ENCODE peak calls at places on chromosomes 11 and 22, in four cellular contexts. E is neural progenitor cell, H is HCT116, B is PC-3. T is an unnamed sample.

GRCh38 chr11:720642-721346 is 14.8 kb downstream of the EPS8L2 start:
- DNase-seq in E (peak; percentile 91), H (no peak), B (peak; percentile 41), T (no peak)

GRCh38 chr11:130523609-130524008 is 75.2 kb downstream of the ADAMTS15 start:
- DNase-seq in E (no peak), H (no peak), B (peak; percentile 92), T (peak; percentile 97)

GRCh38 chr22:43263645-43264514 is 76.9 kb upstream of the TTLL12 start:
- DNase-seq in E (no peak), H (peak; percentile 48), B (no peak), T (peak; percentile 70)

GRCh38 chr11:110134120-110134519 is 40.9 kb downstream of the ZC3H12C start:
- DNase-seq in E (peak; percentile 85), H (no peak), B (no peak), T (no peak)

GRCh38 chr22:42376721-42377177 is 55.5 kb downstream of the NFAM1 start:
- DNase-seq in E (peak; percentile 91), H (no peak), B (no peak), T (peak; percentile 75)

GRCh38 chr22:36461665-36462474 is 19.6 kb downstream of the TXN2 start:
- DNase-seq in E (no peak), H (no peak), B (peak; percentile 84), T (peak; percentile 79)

GRCh38 chr11:61868601-61869476 is 22.5 kb downstream of the FADS3 start:
- DNase-seq in E (no peak), H (no peak), B (no peak), T (no peak)

GRCh38 chr11:66717925-66718319 is 11.1 kb downstream of the SPTBN2 start:
- DNase-seq in E (no peak), H (no peak), B (no peak), T (no peak)

GRCh38 chr22:43136255-43136654 is 6.9 kb downstream of the MCAT start:
- DNase-seq in E (peak; percentile 60), H (no peak), B (peak; percentile 14), T (peak; percentile 47)

GRCh38 chr22:39094717-39095389 is 2.2 kb upstream of the APOBEC3H start:
- DNase-seq in E (no peak), H (no peak), B (no peak), T (no peak)

GRCh38 chr11:130585545-130585944 is 137.1 kb downstream of the ADAMTS15 start:
- DNase-seq in E (no peak), H (no peak), B (peak; percentile 75), T (peak; percentile 81)

GRCh38 chr22:19086417-19086816 is 35.8 kb downstream of the DGCR2 start:
- DNase-seq in E (no peak), H (no peak), B (no peak), T (no peak)

GRCh38 chr11:70865356-70865755 is 387.0 kb downstream of the SHANK2 start:
- DNase-seq in E (no peak), H (no peak), B (no peak), T (no peak)

GRCh38 chr22:43479962-43480361 is 68.1 kb downstream of the MPPED1 start:
- DNase-seq in E (no peak), H (no peak), B (no peak), T (no peak)

GRCh38 chr11:84905411-84905810 is 721.7 kb downstream of the DLG2 start:
- DNase-seq in E (no peak), H (no peak), B (peak; percentile 67), T (no peak)

GRCh38 chr11:88555018-88555828 is 217.7 kb upstream of the CTSC start:
- DNase-seq in E (no peak), H (peak; percentile 95), B (peak; percentile 100), T (peak; percentile 99)

GRCh38 chr11:23226331-23226909 is 366.1 kb upstream of the CCDC179 start:
- DNase-seq in E (no peak), H (no peak), B (no peak), T (peak; percentile 53)

GRCh38 chr11:131645237-131645636 is 274.8 kb downstream of the NTM start:
- DNase-seq in E (no peak), H (no peak), B (no peak), T (no peak)

GRCh38 chr22:37195921-37196320 is 7.9 kb upstream of the C1QTNF6 start:
- DNase-seq in E (no peak), H (no peak), B (peak; percentile 11), T (peak; percentile 28)

GRCh38 chr11:6746086-6746618 is 25.6 kb downstream of the OR2AG2 start:
- DNase-seq in E (no peak), H (no peak), B (no peak), T (no peak)

GRCh38 chr11:47946682-47947575 is 33.4 kb upstream of the PTPRJ start:
- DNase-seq in E (no peak), H (peak; percentile 84), B (peak; percentile 98), T (peak; percentile 98)

GRCh38 chr22:43152355-43153071 is 1.2 kb downstream of the TSPO start:
- DNase-seq in E (no peak), H (no peak), B (peak; percentile 68), T (peak; percentile 91)

GRCh38 chr11:17019231-17019630 is 5.0 kb upstream of the PLEKHA7 start:
- DNase-seq in E (no peak), H (no peak), B (no peak), T (no peak)

GRCh38 chr11:83724704-83725114 is 438.5 kb upstream of the CCDC90B start:
- DNase-seq in E (peak; percentile 41), H (no peak), B (peak; percentile 29), T (peak; percentile 50)

GRCh38 chr11:35227551-35228341 is 88.8 kb downstream of the CD44 start:
- DNase-seq in E (no peak), H (no peak), B (peak; percentile 30), T (peak; percentile 64)

GRCh38 chr11:35218956-35219355 is 80.0 kb downstream of the CD44 start:
- DNase-seq in E (no peak), H (no peak), B (no peak), T (peak; percentile 84)

GRCh38 chr11:35223429-35223828 is 84.5 kb downstream of the CD44 start:
- DNase-seq in E (peak; percentile 30), H (no peak), B (no peak), T (peak; percentile 67)
- TF ChIP-seq EZH2phosphoT487 in E (no peak), H (no peak), B (no peak), T (no peak)

GRCh38 chr11:68439355-68440065 is 21.0 kb upstream of the PPP6R3 start:
- DNase-seq in E (peak; percentile 50), H (no peak), B (no peak), T (no peak)

GRCh38 chr11:68437927-68438657 is 22.5 kb upstream of the PPP6R3 start:
- DNase-seq in E (no peak), H (no peak), B (no peak), T (no peak)

GRCh38 chr11:68440254-68440653 is 20.3 kb upstream of the PPP6R3 start:
- DNase-seq in E (no peak), H (no peak), B (no peak), T (no peak)

GRCh38 chr11:68436985-68437926 is 23.3 kb upstream of the PPP6R3 start:
- DNase-seq in E (no peak), H (no peak), B (peak; percentile 80), T (peak; percentile 90)

DNA sequence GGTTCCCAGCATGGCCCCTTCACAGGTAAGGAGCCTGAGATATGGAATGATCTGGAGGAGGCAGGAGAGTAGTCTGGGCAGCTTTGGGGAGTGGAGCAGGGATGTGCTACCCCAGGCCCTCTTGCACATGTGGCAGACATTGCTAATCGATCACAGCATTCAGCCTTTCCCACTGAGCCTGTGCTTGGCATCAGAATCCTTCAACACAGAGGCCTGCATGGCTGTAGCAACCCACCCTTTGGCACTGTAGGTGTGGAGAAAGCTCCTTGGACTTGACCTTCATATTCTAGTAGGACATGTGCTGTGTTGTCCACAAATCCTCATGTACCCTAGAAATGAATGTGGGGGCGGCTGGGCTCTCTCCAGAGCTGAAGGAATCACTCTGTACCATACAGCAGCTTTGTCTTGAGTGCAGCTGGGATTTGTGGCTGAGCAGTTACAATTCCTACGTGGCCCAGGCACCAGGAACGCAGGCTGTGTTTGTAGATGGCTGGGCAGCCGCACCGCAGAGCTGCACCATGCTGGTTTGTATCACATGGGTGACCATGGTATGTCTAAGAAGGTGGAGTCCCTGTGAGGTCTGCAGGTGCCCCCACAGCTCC is 21.8 kb upstream of the PPP6R3 start:
- DNase-seq in E (no peak), H (no peak), B (no peak), T (no peak)
- TF ChIP-seq EZH2 in E (no peak), H (no peak), B (no peak), T (no peak)

GRCh38 chr22:26985217-26985616 is 327.8 kb downstream of the MIAT start:
- DNase-seq in E (no peak), H (no peak), B (no peak), T (no peak)

GRCh38 chr22:26990503-26991189 is 333.3 kb downstream of the MIAT start:
- DNase-seq in E (no peak), H (no peak), B (no peak), T (no peak)

GRCh38 chr22:26983311-26983710 is 325.9 kb downstream of the MIAT start:
- DNase-seq in E (no peak), H (no peak), B (no peak), T (peak; percentile 20)

GRCh38 chr22:26986051-26986881 is 328.9 kb downstream of the MIAT start:
- DNase-seq in E (peak; percentile 44), H (no peak), B (no peak), T (no peak)

GRCh38 chr22:26986884-26987283 is 329.5 kb downstream of the MIAT start:
- DNase-seq in E (peak; percentile 18), H (no peak), B (no peak), T (no peak)
- H3K9ac ChIP-seq in E (no peak overlapping the region), H (no peak overlapping the region), B (no peak overlapping the region), T (no peak overlapping the region)

GRCh38 chr22:27919943-27920755 is 1.1 kb upstream of the PITPNB start:
- DNase-seq in E (peak; percentile 84), H (no peak), B (peak; percentile 9), T (peak; percentile 69)

GRCh38 chr22:27919222-27919942 is at the start of gene PITPNB:
- DNase-seq in E (peak; percentile 100), H (peak; percentile 88), B (peak; percentile 96), T (peak; percentile 99)

GRCh38 chr22:27913162-27913741 is 5.8 kb downstream of the PITPNB start:
- DNase-seq in E (no peak), H (no peak), B (no peak), T (no peak)

DNA sequence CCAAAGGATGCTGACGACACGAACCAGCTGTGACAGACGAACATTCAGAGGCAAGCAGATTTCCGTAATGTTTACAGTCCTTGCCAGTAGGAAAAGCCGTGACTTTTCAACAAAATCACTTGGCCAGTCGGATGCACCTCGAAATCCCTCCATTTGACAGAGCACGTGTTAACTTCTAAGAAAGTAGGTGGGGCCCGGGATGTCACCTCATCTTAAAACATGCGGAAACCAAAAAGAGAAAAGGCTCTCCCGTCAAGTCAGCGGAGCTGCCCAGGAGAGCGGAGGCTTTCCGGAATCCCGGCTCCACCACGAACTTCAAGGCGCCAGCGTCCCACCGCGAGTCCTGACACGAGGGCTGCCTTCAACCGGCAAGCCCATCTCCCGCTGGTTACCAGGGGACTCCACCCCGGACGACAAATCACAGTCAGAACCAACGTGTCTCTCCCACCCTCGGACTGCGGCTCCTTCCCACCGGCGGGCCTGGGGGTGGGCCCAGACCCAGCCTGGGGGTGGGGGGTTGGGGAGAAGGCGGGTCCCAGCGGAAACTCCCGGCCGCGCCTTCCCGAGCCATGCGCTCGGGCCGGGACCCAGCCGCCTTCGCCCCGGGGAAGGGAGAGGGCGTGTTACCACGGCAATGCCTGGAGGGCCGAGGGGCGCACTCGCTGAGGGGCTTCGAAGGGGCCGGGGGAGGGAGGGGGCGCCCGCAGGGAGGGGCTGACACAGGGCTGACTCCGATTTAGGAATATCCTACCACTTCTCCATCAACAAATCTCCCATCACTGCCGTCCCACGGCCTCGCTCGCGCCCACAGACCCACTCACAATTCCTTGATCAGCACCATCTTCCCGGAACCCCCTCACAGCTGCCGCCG is 470 bp downstream of the PITPNB start:
- DNase-seq in E (peak; percentile 80), H (no peak), B (peak; percentile 28), T (peak; percentile 71)
- TF ChIP-seq EZH2phosphoT487 in E (no peak), H (no peak), B (no peak), T (no peak)

T was measured in GM23248.